ENCODE peak calls at places on chromosome 6, in eight cellular contexts. W is BJ; X is CD8-positive, alpha-beta T cell; C is brain microvascular endothelial cell; Z is lower lobe of right lung; S is cardiac fibroblast; J is right atrium auricular region; U is IMR-90. H is an unnamed sample.

GRCh38 chr6:75211920-75212590 is 6.2 kb upstream of the COL12A1 start:
- DNase-seq in X (no peak), W (no peak), Z (no peak), U (no peak), S (peak), C (no peak), J (no peak), H (no peak)

GRCh38 chr6:133730881-133731280 is 158.0 kb upstream of the TCF21 start:
- DNase-seq in W (peak), X (no peak), C (no peak), J (no peak), U (peak), Z (no peak), S (peak), H (peak)

GRCh38 chr6:159915397-159915796 is 24.6 kb downstream of the MAS1 start:
- DNase-seq in Z (no peak), U (no peak), C (no peak), J (no peak), X (no peak), W (no peak), S (no peak), H (no peak)

GRCh38 chr6:45327956-45328522 is at the start of gene RUNX2:
- DNase-seq in J (no peak), X (no peak), Z (no peak), U (peak), S (peak), C (peak), W (peak), H (peak)

GRCh38 chr6:71810880-71811279 is 75.5 kb upstream of the RIMS1 start:
- DNase-seq in U (no peak), J (no peak), S (no peak), C (no peak), W (no peak), X (no peak), Z (no peak), H (no peak)

GRCh38 chr6:167115054-167115453 is 7.8 kb upstream of the CCR6 start:
- DNase-seq in C (no peak), Z (no peak), W (no peak), X (no peak), U (no peak), J (no peak), S (no peak), H (no peak)

GRCh38 chr6:158514176-158514575 is 45.7 kb upstream of the TMEM181 start:
- DNase-seq in W (no peak), C (no peak), X (no peak), Z (no peak), S (no peak), J (no peak), U (no peak), H (no peak)

GRCh38 chr6:15400572-15401004 is 154.7 kb downstream of the JARID2 start:
- DNase-seq in S (peak), J (peak), X (peak), U (peak), Z (peak), C (peak), W (no peak), H (peak)

GRCh38 chr6:44856495-44856878 is 469.0 kb downstream of the CDC5L start:
- DNase-seq in Z (no peak), S (peak), C (no peak), J (no peak), X (no peak), W (no peak), U (no peak), H (peak)

GRCh38 chr6:11810039-11810541 is 31.5 kb upstream of the ADTRP start:
- DNase-seq in C (peak), W (peak), J (peak), X (no peak), Z (peak), S (peak), U (peak), H (peak)

GRCh38 chr6:88650029-88650619 is 313.3 kb downstream of the RNGTT start:
- DNase-seq in X (no peak), J (no peak), U (peak), Z (no peak), C (peak), S (peak), W (peak), H (peak)

GRCh38 chr6:11798538-11798937 is 19.9 kb upstream of the ADTRP start:
- DNase-seq in Z (no peak), W (no peak), U (no peak), X (no peak), S (no peak), J (no peak), C (no peak), H (peak)

GRCh38 chr6:159720708-159721107 is 6.6 kb upstream of the WTAP start:
- DNase-seq in U (no peak), Z (no peak), J (no peak), C (no peak), W (no peak), X (peak), S (peak), H (peak)

GRCh38 chr6:77292564-77293546 is 170.4 kb downstream of the HTR1B start:
- DNase-seq in C (peak), W (peak), U (peak), S (peak), Z (no peak), J (no peak), X (no peak), H (peak)

GRCh38 chr6:21173678-21174077 is 419.9 kb upstream of the SOX4 start:
- DNase-seq in W (no peak), S (no peak), Z (no peak), U (no peak), C (no peak), J (no peak), X (no peak), H (no peak)

GRCh38 chr6:89117285-89118108 is at the start of gene SRSF12:
- DNase-seq in Z (peak), U (peak), C (no peak), X (peak), J (no peak), S (peak), W (no peak), H (peak)

GRCh38 chr6:158408552-158409130 is 96.4 kb downstream of the TULP4 start:
- DNase-seq in C (peak), Z (no peak), S (peak), U (peak), X (no peak), W (peak), J (peak), H (peak)

GRCh38 chr6:124961784-124962611 is at the start of gene RNF217:
- DNase-seq in X (no peak), W (no peak), Z (peak), J (peak), C (peak), S (peak), U (peak), H (peak)
- TF ChIP-seq CTCF in X (no peak), W (no peak), Z (peak), J (peak), C (no peak), S (no peak), U (peak), H (no peak)

DNA sequence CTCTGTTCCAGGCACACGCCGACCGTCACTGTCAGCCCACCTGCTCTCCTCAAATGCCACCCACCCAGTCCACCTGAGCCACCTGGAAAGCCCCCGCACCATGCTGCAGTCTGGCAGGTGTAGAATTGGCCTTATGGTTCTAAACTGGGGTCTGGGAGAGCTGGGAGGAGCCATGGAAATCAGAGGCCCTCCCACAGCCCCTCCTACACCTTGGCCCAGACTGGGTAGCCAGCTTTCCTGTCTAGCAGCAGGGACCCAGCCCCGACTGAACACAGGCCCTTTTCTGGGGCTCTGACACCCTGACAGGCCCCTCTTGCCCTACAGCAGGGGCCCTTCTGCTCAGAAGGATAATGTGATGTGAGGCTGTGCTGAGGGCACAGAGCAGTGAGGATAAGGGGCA is 31.1 kb downstream of the LRFN2 start:
- DNase-seq in U (no peak), S (no peak), J (no peak), Z (no peak), X (no peak), C (no peak), W (no peak), H (no peak)
- H3K4me3 ChIP-seq in U (no peak), S (no peak), J (no peak), Z (no peak), X (no peak), C (no peak), W (no peak), H (no peak)

DNA sequence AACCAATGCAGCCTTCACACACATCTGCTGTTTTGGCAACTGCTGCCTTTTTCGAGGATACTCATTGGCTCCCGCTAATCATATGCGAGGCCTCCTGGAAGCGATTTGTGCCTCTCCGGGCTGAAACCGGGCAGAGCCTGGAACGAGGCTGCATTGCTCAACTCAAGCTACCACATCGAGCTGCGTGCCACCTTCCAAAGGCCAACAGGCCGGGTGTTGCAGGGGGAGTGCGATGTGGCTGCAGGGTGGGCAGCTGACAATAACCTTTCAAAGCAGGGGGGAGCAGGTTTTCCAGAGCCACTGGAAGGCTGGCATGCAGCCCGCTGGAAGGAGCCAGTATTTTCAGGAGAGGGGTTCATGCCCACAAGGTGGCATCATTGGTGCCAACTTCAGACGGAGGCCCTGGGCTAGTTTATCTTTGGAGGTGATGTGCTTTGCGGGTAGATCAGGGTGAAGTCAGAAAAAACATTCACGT is 122.6 kb upstream of the IFNGR1 start:
- DNase-seq in W (no peak), C (no peak), S (peak), X (peak), Z (peak), J (no peak), U (no peak), H (peak)
- TF ChIP-seq CTCF in W (no peak), C (peak), S (no peak), X (peak), Z (peak), J (no peak), U (peak), H (peak)

GRCh38 chr6:41090841-41091761 is 18.3 kb downstream of the NFYA start:
- DNase-seq in U (peak), W (no peak), X (no peak), J (no peak), S (no peak), Z (no peak), C (no peak), H (no peak)
- H3K4me3 ChIP-seq in U (no peak), W (no peak), X (no peak), J (no peak), S (no peak), Z (no peak), C (no peak), H (no peak)

DNA sequence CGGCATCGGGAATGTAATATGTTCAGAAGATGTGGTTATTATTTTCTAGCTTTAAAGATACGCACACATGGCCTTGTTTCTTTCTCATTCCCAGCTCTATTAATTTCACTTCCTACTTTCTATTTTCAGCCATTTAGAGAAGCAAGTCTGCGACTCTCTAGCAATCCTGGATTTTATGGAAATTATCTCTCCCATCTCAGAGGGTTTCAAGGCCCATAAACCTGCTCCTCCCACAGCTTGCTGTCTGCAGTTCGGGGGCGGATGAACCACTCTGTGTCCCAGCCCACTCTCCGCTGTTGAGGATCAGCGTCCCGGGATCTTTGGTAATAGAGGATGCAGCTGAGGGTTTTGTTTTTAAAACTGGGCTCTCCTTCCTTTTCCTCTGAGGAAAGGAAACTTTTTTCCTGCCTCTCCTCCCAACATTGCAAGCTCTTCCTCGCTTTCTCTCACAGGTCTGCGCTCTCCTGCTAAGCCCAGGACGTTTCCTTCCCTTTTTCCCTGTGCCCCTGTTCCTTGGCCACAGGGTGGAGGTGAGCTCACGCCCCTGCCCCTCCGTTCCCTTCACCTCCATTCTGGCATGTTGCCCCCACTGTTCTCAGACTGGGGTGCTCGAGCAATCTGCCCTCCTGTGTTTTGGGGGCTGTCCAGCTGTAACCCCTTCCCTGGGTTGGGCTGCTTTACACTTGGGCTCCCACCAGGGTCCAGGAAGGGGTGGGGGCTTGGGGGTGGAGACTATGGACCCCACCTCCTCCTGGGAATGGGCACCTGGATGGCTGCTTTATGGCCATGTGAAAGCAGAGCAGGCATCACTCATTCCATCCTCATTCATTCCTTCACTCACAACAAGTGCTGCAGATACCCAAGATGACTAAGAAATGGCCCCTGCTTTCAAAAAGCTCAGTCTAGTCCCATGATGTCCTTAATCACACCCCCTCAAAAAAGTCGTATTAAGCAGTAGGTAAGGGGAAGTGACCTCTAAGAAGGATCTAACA is 54.9 kb downstream of the ZBTB9 start:
- DNase-seq in S (no peak), J (no peak), U (no peak), Z (peak), C (no peak), X (no peak), W (no peak), H (peak)
- TF ChIP-seq CTCF in S (no peak), J (no peak), U (no peak), Z (no peak), C (no peak), X (no peak), W (no peak), H (no peak)

GRCh38 chr6:41939091-41939847 is 2.3 kb downstream of the CCND3 start:
- DNase-seq in X (no peak), C (no peak), Z (peak), W (no peak), J (peak), U (peak), S (peak), H (peak)
- H3K4me3 ChIP-seq in X (peak), C (peak), Z (peak), W (peak), J (no peak), U (no peak), S (peak), H (peak)

DNA sequence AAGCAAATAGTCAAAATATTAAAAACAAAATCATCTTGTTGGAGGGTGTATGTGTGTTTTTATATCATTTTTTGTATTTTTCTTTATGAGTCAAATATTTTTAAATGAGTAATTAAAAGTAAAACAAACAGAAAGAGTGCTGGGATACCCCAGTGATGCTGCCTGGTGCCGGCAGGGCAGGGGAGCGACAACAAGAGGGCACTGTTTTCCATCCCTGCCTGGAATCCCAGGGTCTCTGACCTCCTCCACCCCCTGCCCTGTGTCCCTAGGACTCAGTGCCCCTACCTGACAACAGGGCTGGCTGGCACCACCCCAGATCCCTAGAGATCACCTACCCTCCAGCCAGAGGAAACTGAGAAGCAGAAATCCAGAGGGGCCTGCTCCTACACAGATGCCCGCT is 41.9 kb upstream of the HMGA1 start:
- DNase-seq in W (no peak), C (no peak), U (no peak), Z (no peak), X (no peak), J (no peak), S (no peak), H (no peak)
- TF ChIP-seq CTCF in W (no peak), C (peak), U (peak), Z (no peak), X (no peak), J (no peak), S (peak), H (no peak)

DNA sequence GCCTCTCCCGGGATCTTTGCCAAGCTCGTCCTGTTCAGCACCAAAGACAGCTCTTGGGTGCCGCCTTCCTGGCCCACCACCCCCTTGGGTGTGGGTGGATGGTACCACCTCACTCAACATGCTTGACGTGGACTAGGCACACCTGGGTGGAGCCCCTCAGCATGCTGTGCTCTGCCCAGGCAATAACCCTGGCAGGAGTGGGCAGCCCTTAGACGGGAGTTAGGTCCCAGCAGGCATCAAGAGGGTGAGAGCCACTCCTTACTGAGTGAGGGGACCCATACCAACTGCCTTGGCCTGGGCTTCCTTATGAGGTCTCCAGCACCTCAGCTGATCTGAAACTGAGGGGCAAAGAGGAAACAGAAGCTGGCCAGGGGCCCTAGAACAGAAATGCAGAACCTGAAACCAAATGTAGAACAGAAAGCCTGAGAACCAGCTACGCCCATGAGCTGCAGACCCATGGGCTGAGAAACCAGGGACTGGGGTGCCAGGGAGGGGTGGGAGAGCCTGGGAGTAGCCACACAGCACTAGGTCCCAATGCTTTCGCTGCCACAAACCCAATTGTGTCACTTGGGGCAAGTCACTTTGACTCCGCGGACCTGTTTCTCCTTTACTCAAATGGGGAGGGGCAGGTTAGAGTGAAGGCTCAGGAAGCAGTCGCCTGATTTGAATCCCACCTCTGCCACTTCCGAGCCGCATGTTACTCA is 2.0 kb downstream of the FGD2 start:
- DNase-seq in J (no peak), Z (peak), C (no peak), X (no peak), W (no peak), S (no peak), U (no peak), H (no peak)
- H3K4me3 ChIP-seq in J (no peak), Z (peak), C (no peak), X (no peak), W (no peak), S (no peak), U (no peak), H (no peak)

DNA sequence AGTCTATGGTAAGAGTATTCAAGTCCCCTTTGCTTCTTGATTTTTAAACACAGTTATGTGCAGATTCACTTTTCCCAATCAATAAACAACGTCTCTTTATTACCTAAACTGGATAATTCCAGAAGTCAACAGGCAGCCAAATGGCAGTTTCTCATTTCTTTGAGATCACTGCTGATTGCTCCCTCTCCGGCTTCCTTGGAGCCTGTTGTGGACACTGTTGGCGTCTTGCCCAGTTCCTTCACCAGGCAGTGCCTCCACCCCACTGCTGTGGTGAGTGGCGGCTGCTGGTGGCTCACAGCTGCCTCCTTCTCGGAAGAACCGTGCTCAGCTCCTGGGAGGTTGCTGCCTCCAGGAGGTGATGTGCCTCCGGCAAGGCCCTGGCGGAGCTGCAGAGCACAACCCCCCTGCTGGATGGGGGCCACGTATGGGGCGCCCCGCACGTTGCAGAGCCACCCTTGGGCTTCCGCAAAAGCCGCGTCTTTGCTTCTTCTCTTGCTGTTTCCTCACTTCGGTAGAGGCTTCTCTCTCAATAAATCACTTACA is 105.1 kb upstream of the CNKSR3 start:
- DNase-seq in U (peak), W (no peak), J (peak), Z (peak), S (peak), X (no peak), C (peak), H (peak)
- TF ChIP-seq CTCF in U (no peak), W (no peak), J (no peak), Z (no peak), S (no peak), X (no peak), C (peak), H (no peak)

H was measured in AG10803.